ENCODE peak calls at places on chromosomes 3 and 15, in ten cellular contexts. F is heart left ventricle, S is suprapubic skin, K is stomach, J is sigmoid colon, T is K562, Y is IMR-90, V is uterus, X is body of pancreas, W is esophagus squamous epithelium. E is an unnamed sample.

GRCh38 chr15:57327985-57328471 is 48.3 kb upstream of the CGNL1 start:
- DNase-seq in X (no peak), J (no peak), W (no peak), T (no peak), F (no peak), K (no peak), S (no peak), Y (peak; percentile 99), V (peak; percentile 45), E (no peak)

GRCh38 chr15:90004671-90005070 is 3.5 kb downstream of the ZNF710 start:
- DNase-seq in S (peak; percentile 76), X (peak; percentile 46), V (no peak), T (no peak), Y (peak; percentile 99), K (no peak), W (no peak), J (peak; percentile 78), F (no peak), E (peak; percentile 69)

GRCh38 chr3:130816873-130817445 is 70.3 kb upstream of the PIK3R4 start:
- DNase-seq in S (no peak), Y (no peak), W (no peak), X (no peak), T (no peak), V (no peak), K (no peak), F (no peak), J (no peak), E (no peak)

GRCh38 chr3:66431494-66431893 is 69.3 kb downstream of the LRIG1 start:
- DNase-seq in V (no peak), X (no peak), F (no peak), K (no peak), Y (peak; percentile 95), S (no peak), J (no peak), T (no peak), W (no peak), E (no peak)

GRCh38 chr3:112514527-112515128 is 15.4 kb upstream of the BTLA start:
- DNase-seq in S (no peak), X (no peak), T (no peak), F (no peak), Y (peak; percentile 41), W (no peak), J (no peak), K (no peak), V (no peak), E (no peak)

GRCh38 chr3:24388159-24388558 is 106.5 kb downstream of the THRB start:
- DNase-seq in F (no peak), K (no peak), S (no peak), Y (no peak), V (no peak), X (no peak), J (no peak), T (no peak), W (no peak), E (no peak)

GRCh38 chr3:191329654-191330308 is 545 bp downstream of the UTS2B start:
- DNase-seq in X (peak; percentile 46), S (peak; percentile 82), T (peak; percentile 47), V (peak; percentile 36), J (peak; percentile 69), F (peak; percentile 58), W (no peak), K (peak; percentile 54), Y (peak; percentile 71), E (peak; percentile 60)

GRCh38 chr15:57505949-57506391 is 85.7 kb upstream of the MYZAP start:
- DNase-seq in J (no peak), W (no peak), T (no peak), Y (no peak), V (no peak), S (peak; percentile 86), F (peak; percentile 62), K (peak; percentile 90), X (peak; percentile 94), E (no peak)

GRCh38 chr15:99437315-99438221 is 128.2 kb upstream of the MEF2A start:
- DNase-seq in Y (no peak), K (peak; percentile 18), X (no peak), S (peak; percentile 73), F (peak; percentile 27), V (peak; percentile 16), T (no peak), W (no peak), J (peak; percentile 64), E (no peak)

GRCh38 chr15:99436472-99437314 is 129.1 kb upstream of the MEF2A start:
- DNase-seq in Y (no peak), X (no peak), F (peak; percentile 20), W (no peak), J (peak; percentile 54), T (no peak), S (peak; percentile 73), V (peak; percentile 17), K (peak; percentile 20), E (no peak)

GRCh38 chr15:99435138-99435695 is 130.6 kb upstream of the MEF2A start:
- DNase-seq in F (peak; percentile 23), J (peak; percentile 48), Y (no peak), X (peak; percentile 67), S (peak; percentile 80), V (peak; percentile 16), W (no peak), T (no peak), K (peak; percentile 79), E (no peak)

GRCh38 chr15:99434506-99435137 is 131.2 kb upstream of the MEF2A start:
- DNase-seq in Y (no peak), S (peak; percentile 62), T (no peak), J (peak; percentile 59), F (peak; percentile 11), X (no peak), W (no peak), V (peak; percentile 9), K (peak; percentile 22), E (peak; percentile 2)

DNA sequence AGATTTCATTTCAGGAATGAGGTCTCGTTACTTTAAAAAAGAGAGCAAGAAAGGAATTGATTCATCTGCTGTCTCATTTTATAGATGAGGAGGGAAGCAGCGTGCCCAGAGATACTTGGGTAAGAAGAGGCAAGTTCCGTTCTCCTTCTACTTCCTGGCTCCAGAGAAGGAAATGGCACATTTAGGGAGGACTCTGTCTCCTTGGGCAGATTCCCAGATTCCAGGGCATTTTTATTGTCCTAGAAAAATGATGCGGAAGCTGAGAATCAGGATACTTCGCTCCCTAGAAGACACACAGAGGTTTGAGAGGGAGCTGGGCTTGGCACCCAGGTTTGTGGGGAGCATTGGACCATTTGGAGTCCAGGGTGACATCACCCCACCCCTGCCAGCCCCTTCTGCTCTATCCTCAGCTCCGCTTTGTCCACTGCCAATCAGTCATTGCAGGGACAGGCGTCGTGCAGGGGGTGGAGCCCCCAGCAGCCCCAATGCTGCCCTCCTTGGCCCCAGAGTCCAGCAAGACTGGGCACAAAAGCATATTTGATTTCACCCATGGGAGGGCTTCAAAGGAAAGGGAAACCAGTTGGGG is 129.9 kb upstream of the MEF2A start:
- DNase-seq in K (peak; percentile 19), T (no peak), V (peak; percentile 22), F (no peak), Y (no peak), S (peak; percentile 66), W (no peak), J (peak; percentile 56), X (no peak), E (peak; percentile 6)
- H3K27ac ChIP-seq in K (peak overlapping the region; percentile 60), T (no peak overlapping the region), V (peak overlapping the region; percentile 84), F (peak overlapping the region; percentile 45), Y (no peak overlapping the region), S (peak overlapping the region; percentile 63), W (peak overlapping the region; percentile 82), J (no peak overlapping the region), X (no peak overlapping the region), E (peak overlapping the region; percentile 60)

GRCh38 chr3:150429767-150430166 is 21.7 kb downstream of the TSC22D2 start:
- DNase-seq in S (no peak), V (no peak), W (no peak), Y (no peak), J (no peak), K (no peak), T (no peak), F (no peak), X (no peak), E (no peak)
- H3K27me3 ChIP-seq in S (no peaks in the 10 kb centered on the region), V (no peaks in the 10 kb centered on the region), W (no peaks in the 10 kb centered on the region), Y (no peaks in the 10 kb centered on the region), J (no peaks in the 10 kb centered on the region), K (no peaks in the 10 kb centered on the region), T (no peaks in the 10 kb centered on the region), F (no peaks in the 10 kb centered on the region), X (no peaks in the 10 kb centered on the region), E (no peaks in the 10 kb centered on the region)

DNA sequence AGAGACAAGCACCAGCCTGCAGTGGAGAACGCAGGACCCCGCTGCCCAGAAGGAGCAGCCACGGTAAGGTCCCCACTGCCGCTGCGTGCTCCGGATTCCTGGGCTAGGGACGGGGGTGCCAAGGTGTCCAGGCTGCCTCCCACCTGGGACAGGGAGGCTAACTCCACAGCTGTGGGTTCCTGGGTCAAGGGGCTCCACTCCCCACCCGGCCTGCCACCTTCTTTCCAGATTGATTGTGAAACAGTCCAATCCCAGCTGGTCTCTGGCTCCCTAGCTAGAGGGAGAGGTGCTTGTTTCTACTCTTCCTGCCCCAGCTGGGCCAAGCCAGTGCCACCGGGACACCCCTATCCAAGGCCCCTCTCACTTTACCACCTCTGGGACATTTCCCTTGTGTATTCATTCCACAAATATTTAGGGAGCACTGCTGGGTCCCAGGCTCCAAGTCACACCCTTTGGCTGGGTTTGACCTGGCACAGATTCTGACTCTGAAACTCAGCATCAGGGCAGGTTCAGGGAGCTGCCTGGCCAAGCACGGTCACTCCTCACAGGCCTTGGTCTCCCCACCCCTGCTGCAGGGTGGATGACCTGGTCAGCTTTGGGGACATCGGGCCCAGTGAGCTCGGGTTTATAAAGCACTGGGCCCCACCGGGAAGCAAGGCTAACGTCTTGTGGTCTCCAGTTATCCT is 1.9 kb downstream of the PAK6 start:
- DNase-seq in Y (no peak), T (no peak), K (peak; percentile 24), X (no peak), J (peak; percentile 50), S (no peak), V (no peak), F (no peak), W (no peak), E (peak; percentile 42)
- TF ChIP-seq POLR2A in Y (no peak), T (no peak), K (no peak), X (no peak), J (no peak), S (no peak), V (no peak), F (no peak), W (no peak), E (no peak)

GRCh38 chr15:65259367-65259781 is 27.3 kb downstream of the PARP16 start:
- DNase-seq in V (peak; percentile 83), F (no peak), W (no peak), X (peak; percentile 17), T (no peak), Y (no peak), S (no peak), J (peak; percentile 94), K (no peak), E (no peak)

GRCh38 chr15:65258863-65259262 is 27.8 kb downstream of the PARP16 start:
- DNase-seq in J (peak; percentile 81), Y (no peak), T (no peak), S (no peak), W (no peak), X (no peak), V (peak; percentile 57), K (no peak), F (no peak), E (no peak)

GRCh38 chr15:65258370-65258769 is 28.3 kb downstream of the PARP16 start:
- DNase-seq in F (no peak), X (no peak), S (no peak), W (no peak), T (no peak), K (no peak), V (peak; percentile 48), Y (no peak), J (no peak), E (no peak)

GRCh38 chr15:65249641-65250040 is 37.0 kb downstream of the PARP16 start:
- DNase-seq in Y (peak; percentile 30), T (no peak), S (no peak), W (no peak), V (no peak), F (no peak), X (no peak), J (no peak), K (no peak), E (no peak)

GRCh38 chr15:65254237-65254820 is 32.4 kb downstream of the PARP16 start:
- DNase-seq in W (no peak), K (no peak), J (no peak), X (no peak), V (no peak), Y (no peak), F (no peak), S (no peak), T (no peak), E (no peak)
- H3K27ac ChIP-seq in W (no peak overlapping the region), K (peak overlapping the region; percentile 7), J (no peak overlapping the region), X (no peak overlapping the region), V (peak overlapping the region; percentile 41), Y (no peak overlapping the region), F (no peak overlapping the region), S (no peak overlapping the region), T (no peak overlapping the region), E (no peak overlapping the region)

E was measured in adrenal gland.